ENCODE peak calls at places on chromosomes 3 and 15, in seven cellular contexts. X, Z, T, L, U, V and H are unnamed samples.

GRCh38 chr3:167837430-167837829 is 101.9 kb downstream of the SERPINI1 start:
- DNase-seq in X (no peak), Z (no peak), T (no peak), L (no peak), U (no peak), V (no peak), H (no peak)

GRCh38 chr3:176375519-176375918 is 821.8 kb downstream of the TBL1XR1 start:
- DNase-seq in X (no peak), Z (no peak), T (no peak), L (no peak), U (no peak), V (no peak), H (no peak)

GRCh38 chr3:11514191-11514770 is 129.4 kb downstream of the VGLL4 start:
- DNase-seq in X (no peak), Z (peak; percentile 54), T (no peak), L (no peak), U (no peak), V (no peak), H (no peak)

GRCh38 chr3:141659821-141660597 is 78.1 kb upstream of the RNF7 start:
- DNase-seq in X (peak; percentile 36), Z (no peak), T (peak; percentile 89), L (no peak), U (no peak), V (no peak), H (peak; percentile 9)

GRCh38 chr15:49036650-49037545 is 9.3 kb downstream of the SECISBP2L start:
- DNase-seq in X (no peak), Z (no peak), T (no peak), L (no peak), U (no peak), V (no peak), H (no peak)

GRCh38 chr3:106208979-106209378 is 340.2 kb upstream of the CBLB start:
- DNase-seq in X (no peak), Z (no peak), T (no peak), L (no peak), U (no peak), V (no peak), H (no peak)

GRCh38 chr3:32045091-32045964 is 61.1 kb upstream of the GPD1L start:
- DNase-seq in X (peak; percentile 8), Z (peak; percentile 85), T (peak; percentile 9), L (no peak), U (no peak), V (no peak), H (no peak)

GRCh38 chr3:64321747-64322146 is 96.5 kb upstream of the PRICKLE2 start:
- DNase-seq in X (no peak), Z (no peak), T (no peak), L (no peak), U (no peak), V (no peak), H (no peak)

GRCh38 chr15:68278345-68279217 is 1.0 kb downstream of the FEM1B start:
- DNase-seq in X (no peak), Z (peak; percentile 65), T (peak; percentile 53), L (no peak), U (no peak), V (no peak), H (no peak)

GRCh38 chr3:111963424-111963823 is 15.4 kb upstream of the ABHD10 start:
- DNase-seq in X (no peak), Z (no peak), T (no peak), L (no peak), U (no peak), V (no peak), H (no peak)

GRCh38 chr3:71629289-71630252 is 46.0 kb upstream of the FOXP1 start:
- DNase-seq in X (no peak), Z (no peak), T (no peak), L (no peak), U (no peak), V (no peak), H (no peak)

GRCh38 chr3:96233679-96234078 is 580.7 kb upstream of the EPHA6 start:
- DNase-seq in X (no peak), Z (no peak), T (no peak), L (no peak), U (no peak), V (no peak), H (no peak)

GRCh38 chr3:112594856-112595255 is 33.0 kb downstream of the SLC35A5 start:
- DNase-seq in X (no peak), Z (no peak), T (no peak), L (no peak), U (no peak), V (no peak), H (no peak)

GRCh38 chr3:105228696-105229095 is 138.0 kb upstream of the ALCAM start:
- DNase-seq in X (no peak), Z (no peak), T (no peak), L (no peak), U (no peak), V (no peak), H (no peak)

GRCh38 chr3:197749315-197749600 is 425 bp upstream of the FYTTD1 start:
- DNase-seq in X (peak; percentile 45), Z (no peak), T (peak; percentile 83), L (no peak), U (no peak), V (no peak), H (peak; percentile 37)

GRCh38 chr3:120823156-120823555 is 80.6 kb downstream of the GTF2E1 start:
- DNase-seq in X (no peak), Z (no peak), T (no peak), L (no peak), U (no peak), V (no peak), H (no peak)

GRCh38 chr15:71272932-71273331 is 157.7 kb downstream of the THSD4 start:
- DNase-seq in X (no peak), Z (no peak), T (no peak), L (no peak), U (no peak), V (no peak), H (no peak)

GRCh38 chr3:98513736-98514135 is 9.0 kb downstream of the CLDND1 start:
- DNase-seq in X (no peak), Z (no peak), T (no peak), L (no peak), U (no peak), V (no peak), H (no peak)

GRCh38 chr3:98512576-98512975 is 10.1 kb downstream of the CLDND1 start:
- DNase-seq in X (no peak), Z (no peak), T (no peak), L (no peak), U (no peak), V (no peak), H (no peak)

GRCh38 chr3:98514948-98515347 is 7.8 kb downstream of the CLDND1 start:
- DNase-seq in X (no peak), Z (no peak), T (no peak), L (no peak), U (no peak), V (no peak), H (no peak)

GRCh38 chr3:98508582-98508981 is 11.1 kb downstream of the OR5K2 start:
- DNase-seq in X (no peak), Z (no peak), T (no peak), L (no peak), U (no peak), V (no peak), H (no peak)

DNA sequence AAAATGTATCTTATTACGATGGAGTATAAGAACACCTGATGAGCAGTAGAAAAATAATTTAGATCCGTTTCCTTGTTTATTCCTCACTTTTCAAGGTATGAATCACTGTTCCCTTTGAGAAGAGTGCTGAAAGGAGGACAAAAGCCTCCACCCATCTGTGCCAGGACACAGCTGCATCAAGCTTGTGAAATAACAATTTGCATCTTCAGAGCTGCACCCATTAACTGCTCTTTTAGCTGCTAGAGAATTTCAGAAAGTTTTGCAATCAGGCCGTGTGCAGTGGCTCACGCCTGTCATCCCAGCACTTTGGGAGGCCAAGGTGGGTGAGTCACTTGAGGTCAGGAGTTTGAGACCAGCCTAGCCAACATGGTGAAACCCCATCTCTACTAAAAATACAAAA is 9.6 kb downstream of the CLDND1 start:
- DNase-seq in X (no peak), Z (no peak), T (no peak), L (no peak), U (no peak), V (no peak), H (no peak)
- TF ChIP-seq TAF1 in X (no peak), Z (no peak), T (no peak), L (no peak), U (no peak), V (no peak), H (no peak)

DNA sequence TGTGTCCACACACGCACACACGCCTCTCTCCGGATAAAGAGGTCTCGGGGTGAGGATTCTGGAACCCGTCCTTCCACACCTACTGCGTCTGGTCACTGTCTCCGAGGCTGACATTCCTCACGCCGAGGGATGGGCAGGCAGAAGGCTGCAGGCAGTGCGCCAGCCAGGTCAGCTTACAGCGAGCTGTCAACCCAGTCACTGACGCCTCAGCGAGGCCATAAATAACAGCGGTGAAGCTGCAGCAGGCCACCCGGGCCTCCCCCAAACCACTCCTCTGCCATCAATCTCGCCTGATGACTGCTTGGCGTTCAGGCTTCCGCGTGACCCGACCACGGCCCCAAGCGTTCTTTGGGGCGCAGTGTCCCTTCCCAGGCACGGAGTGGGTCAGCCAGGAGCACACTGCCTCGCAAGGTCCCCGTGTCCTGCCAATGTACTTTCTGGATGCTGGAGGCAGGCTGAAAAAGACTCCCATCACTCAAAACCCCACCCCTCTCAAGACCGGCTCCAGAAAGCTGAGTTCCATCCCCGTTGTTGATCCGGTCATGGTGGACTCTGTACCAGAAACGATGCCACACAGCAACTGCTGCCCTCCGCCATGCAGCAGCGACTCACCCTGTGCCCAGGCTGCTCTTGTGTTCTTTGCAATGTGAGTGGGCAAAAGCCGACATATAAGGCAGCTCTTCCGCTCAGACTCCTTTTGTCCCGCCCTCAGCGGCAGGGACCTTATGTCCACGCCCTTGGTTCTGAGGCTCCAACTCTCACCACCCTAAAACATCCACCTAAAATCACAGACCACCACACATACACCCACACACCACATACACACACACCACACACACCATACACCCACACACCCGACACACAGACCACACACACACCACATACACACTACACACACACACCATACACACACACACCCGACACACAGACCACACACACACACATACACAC is 27.1 kb downstream of the CPN2 start:
- DNase-seq in X (peak; percentile 75), Z (peak; percentile 59), T (peak; percentile 83), L (no peak), U (peak; percentile 53), V (no peak), H (peak; percentile 66)
- TF ChIP-seq POLR2AphosphoS5 in X (peak; percentile 41), Z (no peak), T (peak; percentile 21), L (no peak), U (no peak), V (no peak), H (no peak)

GRCh38 chr3:39809181-39809994 is at the start of gene MYRIP:
- DNase-seq in X (peak; percentile 99), Z (peak; percentile 32), T (peak; percentile 96), L (no peak), U (peak; percentile 38), V (no peak), H (peak; percentile 34)
- TF ChIP-seq TAF1 in X (no peak), Z (no peak), T (no peak), L (peak; percentile 15), U (no peak), V (no peak), H (no peak)

GRCh38 chr3:37024092-37024491 is 30.8 kb downstream of the MLH1 start:
- DNase-seq in X (peak; percentile 63), Z (no peak), T (peak; percentile 12), L (no peak), U (no peak), V (no peak), H (no peak)
- TF ChIP-seq POLR2AphosphoS5 in X (no peak), Z (no peak), T (no peak), L (no peak), U (no peak), V (no peak), H (no peak)